ENCODE peak calls at places on chromosomes 3 and 15, in seven cellular contexts. X is endothelial cell of umbilical vein, H is fibroblast of lung, K is HCT116, T is PC-3, J is mammary epithelial cell, Q is IMR-90. Y is an unnamed sample.

GRCh38 chr3:52108302-52109232 is 45.7 kb downstream of the POC1A start:
- DNase-seq in J (no peak), T (no peak), Q (no peak), K (no peak), H (no peak), X (no peak), Y (no peak)

GRCh38 chr3:46022909-46023785 is 4.1 kb downstream of the XCR1 start:
- DNase-seq in J (no peak), X (no peak), K (no peak), Q (no peak), H (no peak), T (no peak), Y (no peak)

GRCh38 chr3:15527031-15527459 is 5.5 kb upstream of the COLQ start:
- DNase-seq in J (no peak), K (no peak), T (peak; percentile 7), Q (peak; percentile 30), X (no peak), H (peak; percentile 7), Y (peak; percentile 5)

GRCh38 chr3:166274996-166275395 is 437.8 kb upstream of the BCHE start:
- DNase-seq in K (no peak), X (no peak), T (no peak), Q (peak; percentile 61), J (no peak), H (peak; percentile 64), Y (no peak)

GRCh38 chr3:13286873-13287272 is 133.2 kb downstream of the NUP210 start:
- DNase-seq in Q (no peak), X (no peak), K (no peak), J (no peak), H (no peak), T (no peak), Y (no peak)

GRCh38 chr3:65706786-65707568 is 331.7 kb downstream of the MAGI1 start:
- DNase-seq in Q (peak; percentile 45), T (no peak), J (no peak), H (peak; percentile 80), X (no peak), K (no peak), Y (no peak)

GRCh38 chr3:99637381-99638111 is 848 bp upstream of the COL8A1 start:
- DNase-seq in Q (peak; percentile 90), T (peak; percentile 80), X (peak; percentile 94), K (no peak), J (peak; percentile 83), H (peak; percentile 91), Y (no peak)

GRCh38 chr3:136862611-136862951 is 573 bp downstream of the NCK1 start:
- DNase-seq in Q (peak; percentile 57), H (peak; percentile 71), X (peak; percentile 75), T (peak; percentile 54), K (peak; percentile 24), J (peak; percentile 77), Y (peak; percentile 68)

GRCh38 chr3:18402140-18402834 is 22.9 kb downstream of the SATB1 start:
- DNase-seq in K (no peak), H (no peak), Q (no peak), T (no peak), X (no peak), J (no peak), Y (no peak)

GRCh38 chr15:100831466-100831865 is 48.2 kb upstream of the ALDH1A3 start:
- DNase-seq in Q (no peak), H (no peak), J (no peak), T (no peak), X (no peak), K (no peak), Y (no peak)

GRCh38 chr3:141071681-141072260 is 20.6 kb downstream of the SPSB4 start:
- DNase-seq in J (no peak), T (no peak), K (no peak), H (no peak), Q (no peak), X (no peak), Y (no peak)

GRCh38 chr15:78387678-78388077 is 47.5 kb downstream of the CRABP1 start:
- DNase-seq in H (no peak), Q (no peak), T (no peak), K (no peak), X (no peak), J (no peak), Y (no peak)

GRCh38 chr3:37290551-37290950 is 116.2 kb upstream of the LRRFIP2 start:
- DNase-seq in Q (peak; percentile 75), J (peak; percentile 21), K (no peak), H (peak; percentile 80), T (no peak), X (no peak), Y (no peak)

GRCh38 chr3:168545591-168545990 is 449.9 kb upstream of the GOLIM4 start:
- DNase-seq in Q (peak; percentile 33), J (no peak), X (no peak), K (no peak), H (peak; percentile 60), T (no peak), Y (no peak)

GRCh38 chr15:74400313-74400850 is 32.9 kb upstream of the CYP11A1 start:
- DNase-seq in Q (no peak), T (no peak), K (no peak), X (no peak), J (no peak), H (peak; percentile 50), Y (no peak)

GRCh38 chr3:9231006-9231405 is 18.4 kb downstream of the SRGAP3 start:
- DNase-seq in Q (no peak), K (no peak), X (no peak), J (no peak), H (peak; percentile 27), T (no peak), Y (no peak)

GRCh38 chr3:136142592-136142991 is 53.5 kb downstream of the MSL2 start:
- DNase-seq in K (peak; percentile 73), H (peak; percentile 93), X (peak; percentile 87), T (peak; percentile 84), Q (peak; percentile 86), J (peak; percentile 87), Y (no peak)

GRCh38 chr15:39682366-39682765 is 100.3 kb downstream of the FSIP1 start:
- DNase-seq in J (no peak), K (no peak), X (no peak), Q (no peak), H (peak; percentile 52), T (no peak), Y (no peak)

GRCh38 chr3:152199069-152199838 is 69.5 kb upstream of the MBNL1 start:
- DNase-seq in T (no peak), H (no peak), K (no peak), J (no peak), X (no peak), Q (no peak), Y (peak; percentile 45)
- H2AFZ ChIP-seq in T (no peak overlapping the region), H (no peak overlapping the region), K (peak overlapping the region; percentile 14), J (no peak overlapping the region), X (no peak overlapping the region), Q (no peak overlapping the region), Y (peak overlapping the region; percentile 82)

GRCh38 chr3:128011140-128011539 is 41.1 kb upstream of the SEC61A1 start:
- DNase-seq in X (no peak), Q (peak; percentile 10), H (peak; percentile 29), T (peak; percentile 70), K (peak; percentile 61), J (peak; percentile 46), Y (peak; percentile 13)
- TF ChIP-seq CTCF in X (no peak), Q (peak; percentile 29), H (peak; percentile 19), T (peak; percentile 75), K (peak; percentile 65), J (peak; percentile 29), Y (peak; percentile 72)

GRCh38 chr15:70248116-70249025 is 150.7 kb upstream of the TLE3 start:
- DNase-seq in Q (no peak), K (no peak), T (no peak), J (no peak), X (no peak), H (no peak), Y (no peak)
- H2AFZ ChIP-seq in Q (no peak overlapping the region), K (peak overlapping the region; percentile 4), T (no peak overlapping the region), J (no peak overlapping the region), X (no peak overlapping the region), H (no peak overlapping the region), Y (peak overlapping the region; percentile 77)

GRCh38 chr3:24069045-24069444 is 124.0 kb downstream of the NR1D2 start:
- DNase-seq in K (no peak), X (no peak), H (no peak), Q (no peak), T (peak; percentile 42), J (no peak), Y (peak; percentile 13)
- TF ChIP-seq CTCF in K (peak; percentile 44), X (no peak), H (peak; percentile 19), Q (peak; percentile 2), T (peak; percentile 62), J (no peak), Y (peak; percentile 62)

DNA sequence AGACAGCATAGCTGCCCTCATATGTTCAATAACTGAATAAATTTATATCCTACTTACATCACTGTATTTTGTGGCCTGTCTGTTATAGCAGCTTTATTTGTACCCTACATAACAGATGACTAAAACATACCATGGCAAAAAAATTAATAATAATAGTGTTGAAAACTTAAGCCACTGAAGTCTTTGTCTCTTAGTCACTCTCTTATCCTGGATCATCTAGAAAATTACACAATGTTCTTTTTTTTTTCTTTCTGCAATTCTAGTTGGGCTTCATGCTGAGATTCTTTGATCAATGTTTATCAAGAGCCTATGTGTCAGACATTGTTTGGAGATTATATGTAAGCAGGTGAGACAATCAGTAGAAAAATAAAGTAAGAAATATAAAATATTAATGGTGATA is 519.3 kb upstream of the ARPP21 start:
- DNase-seq in H (peak; percentile 6), T (no peak), X (no peak), K (no peak), J (no peak), Q (no peak), Y (no peak)
- H2AFZ ChIP-seq in H (no peak overlapping the region), T (no peak overlapping the region), X (no peak overlapping the region), K (no peak overlapping the region), J (no peak overlapping the region), Q (no peak overlapping the region), Y (no peak overlapping the region)

GRCh38 chr3:40763812-40764211 is 239.1 kb downstream of the ZNF621 start:
- DNase-seq in J (no peak), K (no peak), X (no peak), Q (no peak), T (no peak), H (no peak), Y (no peak)
- TF ChIP-seq CTCF in J (no peak), K (no peak), X (no peak), Q (no peak), T (no peak), H (no peak), Y (no peak)

GRCh38 chr15:37094542-37095196 is 5.7 kb downstream of the MEIS2 start:
- DNase-seq in X (peak; percentile 35), Q (peak; percentile 31), J (no peak), K (no peak), H (peak; percentile 86), T (no peak), Y (no peak)

GRCh38 chr15:37093480-37094410 is 6.6 kb downstream of the MEIS2 start:
- DNase-seq in X (no peak), T (peak; percentile 76), K (no peak), Q (peak; percentile 69), J (peak; percentile 53), H (peak; percentile 84), Y (no peak)

GRCh38 chr15:37095993-37096877 is 4.1 kb downstream of the MEIS2 start:
- DNase-seq in Q (no peak), J (no peak), H (no peak), X (peak; percentile 56), K (no peak), T (no peak), Y (no peak)

GRCh38 chr15:37096878-37097568 is 3.3 kb downstream of the MEIS2 start:
- DNase-seq in X (peak; percentile 62), H (no peak), J (no peak), K (no peak), Q (peak; percentile 26), T (no peak), Y (no peak)

GRCh38 chr15:37095197-37095992 is 5.0 kb downstream of the MEIS2 start:
- DNase-seq in H (no peak), Q (no peak), K (no peak), X (peak; percentile 58), J (no peak), T (no peak), Y (no peak)
- H2AFZ ChIP-seq in H (no peak overlapping the region), Q (peak overlapping the region; percentile 56), K (no peak overlapping the region), X (peak overlapping the region; percentile 53), J (no peak overlapping the region), T (no peak overlapping the region), Y (no peak overlapping the region)